ENCODE peak calls at places on chromosomes 5 and 9, in six cellular contexts. One of them, this sample, is unnamed.
A peak's percentile ranks its signal among the peaks of the same experiment; 100 is the strongest.

GRCh38 chr5:90015584-90016018 is 394.0 kb downstream of the CETN3 start:
- DNase-seq in Panc1: no peak
- DNase-seq in transverse colon: no peak
- DNase-seq in HFFc6: no peak
- DNase-seq in HCT116: no peak
- DNase-seq in D721Med: no peak
- DNase-seq in this sample: no peak

GRCh38 chr5:54867310-54867944 is 118.0 kb downstream of the ESM1 start:
- DNase-seq in transverse colon: no peak
- DNase-seq in Panc1: peak; percentile 18
- DNase-seq in HFFc6: peak; percentile 62
- DNase-seq in HCT116: peak; percentile 38
- DNase-seq in D721Med: no peak
- DNase-seq in this sample: no peak

GRCh38 chr9:6931913-6932312 is 174.1 kb downstream of the KDM4C start:
- DNase-seq in D721Med: no peak
- DNase-seq in HFFc6: peak; percentile 76
- DNase-seq in Panc1: no peak
- DNase-seq in HCT116: peak; percentile 74
- DNase-seq in transverse colon: peak; percentile 32
- DNase-seq in this sample: no peak

GRCh38 chr9:19785230-19785629 is 3.6 kb downstream of the SLC24A2 start:
- DNase-seq in transverse colon: no peak
- DNase-seq in HCT116: no peak
- DNase-seq in D721Med: no peak
- DNase-seq in HFFc6: no peak
- DNase-seq in Panc1: no peak
- DNase-seq in this sample: no peak

GRCh38 chr5:140800816-140801493 is at the start of gene PCDHA3:
- DNase-seq in Panc1: no peak
- DNase-seq in HFFc6: no peak
- DNase-seq in transverse colon: no peak
- DNase-seq in HCT116: no peak
- DNase-seq in D721Med: no peak
- DNase-seq in this sample: no peak

GRCh38 chr9:37011530-37011929 is 22.5 kb downstream of the PAX5 start:
- DNase-seq in Panc1: no peak
- DNase-seq in HCT116: no peak
- DNase-seq in transverse colon: no peak
- DNase-seq in D721Med: no peak
- DNase-seq in HFFc6: no peak
- DNase-seq in this sample: no peak

GRCh38 chr5:175678074-175678473 is 20.2 kb downstream of the HRH2 start:
- DNase-seq in transverse colon: no peak
- DNase-seq in Panc1: no peak
- DNase-seq in D721Med: no peak
- DNase-seq in HCT116: no peak
- DNase-seq in HFFc6: no peak
- DNase-seq in this sample: no peak

GRCh38 chr5:93162201-93162654 is 418.8 kb downstream of the NR2F1-AS1 start:
- DNase-seq in Panc1: no peak
- DNase-seq in transverse colon: no peak
- DNase-seq in HFFc6: peak; percentile 27
- DNase-seq in HCT116: peak; percentile 84
- DNase-seq in D721Med: no peak
- DNase-seq in this sample: peak; percentile 9

GRCh38 chr9:98121096-98121495 is 2.1 kb upstream of the TRIM14 start:
- DNase-seq in HCT116: no peak
- DNase-seq in transverse colon: peak; percentile 68
- DNase-seq in D721Med: no peak
- DNase-seq in HFFc6: no peak
- DNase-seq in Panc1: no peak
- DNase-seq in this sample: no peak

GRCh38 chr9:110443146-110443877 is 105.6 kb upstream of the TXNDC8 start:
- DNase-seq in HCT116: no peak
- DNase-seq in D721Med: no peak
- DNase-seq in HFFc6: peak; percentile 59
- DNase-seq in transverse colon: no peak
- DNase-seq in Panc1: no peak
- DNase-seq in this sample: no peak

GRCh38 chr5:137374110-137374853 is 124.8 kb downstream of the SPOCK1 start:
- DNase-seq in D721Med: no peak
- DNase-seq in HCT116: no peak
- DNase-seq in Panc1: no peak
- DNase-seq in transverse colon: no peak
- DNase-seq in HFFc6: no peak
- DNase-seq in this sample: no peak

GRCh38 chr5:10601246-10602030 is 37.6 kb downstream of the ANKRD33B start:
- DNase-seq in D721Med: no peak
- DNase-seq in transverse colon: peak; percentile 63
- DNase-seq in HFFc6: peak; percentile 92
- DNase-seq in Panc1: no peak
- DNase-seq in HCT116: peak; percentile 16
- DNase-seq in this sample: peak; percentile 90

GRCh38 chr9:93112116-93112863 is 16.3 kb downstream of the CARD19 start:
- DNase-seq in Panc1: no peak
- DNase-seq in HFFc6: no peak
- DNase-seq in D721Med: peak; percentile 4
- DNase-seq in HCT116: no peak
- DNase-seq in transverse colon: no peak
- DNase-seq in this sample: no peak

GRCh38 chr5:4079881-4080280 is 484.2 kb downstream of the IRX1 start:
- DNase-seq in HFFc6: no peak
- DNase-seq in D721Med: no peak
- DNase-seq in Panc1: no peak
- DNase-seq in HCT116: no peak
- DNase-seq in transverse colon: no peak
- DNase-seq in this sample: no peak

GRCh38 chr9:110266786-110267185 is 10.5 kb upstream of the TXN start:
- DNase-seq in HCT116: no peak
- DNase-seq in Panc1: no peak
- DNase-seq in D721Med: no peak
- DNase-seq in HFFc6: no peak
- DNase-seq in transverse colon: no peak
- DNase-seq in this sample: no peak

GRCh38 chr5:97056263-97056662 is 86.1 kb downstream of the LIX1 start:
- DNase-seq in Panc1: no peak
- DNase-seq in HFFc6: no peak
- DNase-seq in HCT116: no peak
- DNase-seq in transverse colon: no peak
- DNase-seq in D721Med: no peak
- DNase-seq in this sample: no peak

GRCh38 chr9:68502279-68502678 is 38.4 kb downstream of the TMEM252 start:
- DNase-seq in transverse colon: no peak
- DNase-seq in HFFc6: no peak
- DNase-seq in Panc1: no peak
- DNase-seq in HCT116: no peak
- DNase-seq in D721Med: no peak
- DNase-seq in this sample: no peak

GRCh38 chr5:51039915-51040314 is 343.3 kb upstream of the ISL1 start:
- DNase-seq in D721Med: no peak
- DNase-seq in HFFc6: no peak
- DNase-seq in Panc1: no peak
- DNase-seq in HCT116: no peak
- DNase-seq in transverse colon: no peak
- DNase-seq in this sample: no peak

GRCh38 chr5:55569513-55569865 is 34.7 kb upstream of the PLPP1 start:
- DNase-seq in HCT116: no peak
- DNase-seq in D721Med: no peak
- DNase-seq in HFFc6: no peak
- DNase-seq in Panc1: no peak
- DNase-seq in transverse colon: no peak
- DNase-seq in this sample: no peak

GRCh38 chr5:10283927-10284635 is 23.6 kb downstream of the CMBL start:
- DNase-seq in transverse colon: peak; percentile 90
- DNase-seq in HCT116: peak; percentile 42
- DNase-seq in Panc1: no peak
- DNase-seq in HFFc6: peak; percentile 55
- DNase-seq in D721Med: peak; percentile 67
- DNase-seq in this sample: peak; percentile 89

GRCh38 chr9:69385474-69386091 is 60.6 kb downstream of the ENTREP1 start:
- DNase-seq in D721Med: no peak
- DNase-seq in transverse colon: no peak
- DNase-seq in HCT116: no peak
- DNase-seq in Panc1: no peak
- DNase-seq in HFFc6: no peak
- DNase-seq in this sample: no peak

GRCh38 chr9:111597852-111598729 is 1.4 kb downstream of the PTGR1 start:
- DNase-seq in HCT116: peak; percentile 63
- DNase-seq in Panc1: no peak
- DNase-seq in D721Med: no peak
- DNase-seq in HFFc6: peak; percentile 46
- DNase-seq in transverse colon: peak; percentile 71
- DNase-seq in this sample: peak; percentile 60

GRCh38 chr9:21682376-21682775 is 120.1 kb upstream of the MTAP start:
- DNase-seq in HCT116: no peak
- DNase-seq in Panc1: no peak
- DNase-seq in D721Med: no peak
- DNase-seq in transverse colon: no peak
- DNase-seq in HFFc6: no peak
- DNase-seq in this sample: no peak

GRCh38 chr9:134055981-134056461 is 11.8 kb downstream of the BRD3 start:
- DNase-seq in D721Med: no peak
- DNase-seq in Panc1: no peak
- DNase-seq in transverse colon: peak; percentile 78
- DNase-seq in HFFc6: peak; percentile 53
- DNase-seq in HCT116: no peak
- DNase-seq in this sample: peak; percentile 26

GRCh38 chr5:98372351-98372750 is 401.1 kb upstream of the RGMB start:
- DNase-seq in Panc1: no peak
- DNase-seq in HFFc6: no peak
- DNase-seq in D721Med: no peak
- DNase-seq in transverse colon: no peak
- DNase-seq in HCT116: no peak
- DNase-seq in this sample: no peak

GRCh38 chr5:62732677-62733121 is 154.1 kb downstream of the LRRC70 start:
- DNase-seq in HFFc6: peak; percentile 1
- DNase-seq in Panc1: no peak
- DNase-seq in transverse colon: no peak
- DNase-seq in D721Med: no peak
- DNase-seq in HCT116: no peak
- DNase-seq in this sample: no peak

GRCh38 chr9:130860458-130861316 is 25.6 kb downstream of the ABL1 start:
- DNase-seq in HCT116: peak; percentile 26
- DNase-seq in HFFc6: peak; percentile 95
- DNase-seq in transverse colon: peak; percentile 69
- DNase-seq in Panc1: no peak
- DNase-seq in D721Med: no peak
- DNase-seq in this sample: no peak

GRCh38 chr9:93148721-93149120 is 14.7 kb upstream of the NINJ1 start:
- DNase-seq in HFFc6: no peak
- DNase-seq in transverse colon: no peak
- DNase-seq in HCT116: no peak
- DNase-seq in Panc1: no peak
- DNase-seq in D721Med: no peak
- DNase-seq in this sample: no peak

GRCh38 chr9:95434116-95435073 is 82.4 kb downstream of the PTCH1 start:
- DNase-seq in HFFc6: no peak
- DNase-seq in transverse colon: no peak
- DNase-seq in D721Med: no peak
- DNase-seq in HCT116: peak; percentile 45
- DNase-seq in Panc1: no peak
- DNase-seq in this sample: peak; percentile 64

DNA sequence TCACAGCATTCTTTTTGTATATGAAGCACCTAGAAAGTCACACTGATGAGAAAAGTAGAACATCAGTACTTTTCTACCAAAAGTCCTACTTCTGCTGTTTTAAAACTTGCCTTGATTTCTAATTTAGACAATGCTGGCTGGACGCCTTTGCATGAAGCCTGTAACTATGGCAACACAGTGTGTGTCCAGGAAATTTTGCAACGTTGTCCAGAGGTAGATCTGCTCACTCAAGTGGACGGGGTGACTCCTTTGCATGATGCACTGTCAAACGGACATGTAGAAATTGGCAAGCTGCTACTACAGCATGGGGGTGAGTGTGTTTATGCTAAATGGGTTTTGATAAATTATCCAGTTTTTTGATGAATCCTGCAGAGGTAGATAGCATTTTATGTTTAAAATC is 73.5 kb downstream of the SLF1 start:
- DNase-seq in HCT116: no peak
- DNase-seq in Panc1: no peak
- DNase-seq in D721Med: no peak
- DNase-seq in HFFc6: no peak
- DNase-seq in transverse colon: no peak
- DNase-seq in this sample: no peak
- TF ChIP-seq CTCF in HCT116: no peak
- TF ChIP-seq CTCF in Panc1: no peak
- TF ChIP-seq CTCF in D721Med: no peak
- TF ChIP-seq CTCF in HFFc6: no peak
- TF ChIP-seq CTCF in transverse colon: no peak
- TF ChIP-seq CTCF in this sample: no peak

DNA sequence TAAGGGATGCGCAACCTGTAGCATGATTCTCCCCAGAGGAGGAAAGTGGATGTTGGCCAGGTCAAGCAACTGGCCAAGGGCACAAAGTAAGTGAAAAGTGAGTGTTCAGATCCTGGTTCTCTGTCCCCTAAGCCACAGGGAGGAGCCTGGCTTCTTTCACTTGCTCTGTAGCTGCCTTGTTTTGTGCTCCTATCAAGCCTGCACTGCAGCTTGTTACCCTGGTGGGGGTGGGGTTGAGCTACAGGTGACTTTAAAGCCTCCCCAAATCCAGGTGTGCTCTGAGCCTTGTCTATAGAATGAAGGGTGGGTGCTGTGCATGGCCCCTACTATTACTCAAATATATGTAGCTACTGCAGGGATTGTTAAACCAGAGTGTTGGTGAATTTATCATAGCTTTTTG is 32.9 kb downstream of the RALGPS1 start:
- DNase-seq in HCT116: peak; percentile 16
- DNase-seq in D721Med: no peak
- DNase-seq in Panc1: no peak
- DNase-seq in transverse colon: no peak
- DNase-seq in HFFc6: no peak
- DNase-seq in this sample: peak; percentile 6
- TF ChIP-seq CTCF in HCT116: peak; percentile 65
- TF ChIP-seq CTCF in D721Med: no peak
- TF ChIP-seq CTCF in Panc1: no peak
- TF ChIP-seq CTCF in transverse colon: no peak
- TF ChIP-seq CTCF in HFFc6: no peak
- TF ChIP-seq CTCF in this sample: no peak

GRCh38 chr5:37174928-37175327 is 74.2 kb downstream of the CPLANE1 start:
- DNase-seq in D721Med: no peak
- DNase-seq in transverse colon: no peak
- DNase-seq in Panc1: no peak
- DNase-seq in HFFc6: no peak
- DNase-seq in HCT116: no peak
- DNase-seq in this sample: no peak
- TF ChIP-seq CTCF in D721Med: no peak
- TF ChIP-seq CTCF in transverse colon: no peak
- TF ChIP-seq CTCF in Panc1: no peak
- TF ChIP-seq CTCF in HFFc6: no peak
- TF ChIP-seq CTCF in HCT116: no peak
- TF ChIP-seq CTCF in this sample: no peak

DNA sequence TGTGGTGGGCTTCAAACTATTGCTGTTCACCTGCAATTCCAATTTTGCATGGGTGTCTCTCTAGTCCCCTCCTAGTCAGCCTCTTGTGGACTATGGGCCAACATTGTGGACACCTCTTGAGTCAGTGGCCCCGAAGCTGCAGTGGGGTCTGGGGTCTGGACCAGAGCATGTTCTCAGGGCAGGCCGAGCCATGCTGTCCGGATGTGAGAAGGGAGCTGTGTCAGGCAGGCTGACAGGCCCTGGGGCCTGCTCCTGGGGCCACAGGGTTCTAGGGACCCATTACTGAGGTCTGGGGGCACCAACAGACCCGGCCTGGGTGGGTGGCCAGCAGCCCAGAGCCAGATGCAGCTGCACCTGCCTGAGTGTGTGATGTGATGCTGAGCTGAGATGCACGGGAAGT is 16.5 kb upstream of the IRX4 start:
- DNase-seq in HFFc6: no peak
- DNase-seq in transverse colon: no peak
- DNase-seq in D721Med: no peak
- DNase-seq in HCT116: no peak
- DNase-seq in Panc1: no peak
- DNase-seq in this sample: no peak
- TF ChIP-seq CTCF in HFFc6: no peak
- TF ChIP-seq CTCF in transverse colon: no peak
- TF ChIP-seq CTCF in D721Med: no peak
- TF ChIP-seq CTCF in HCT116: no peak
- TF ChIP-seq CTCF in Panc1: no peak
- TF ChIP-seq CTCF in this sample: no peak